ENCODE peak calls at places on chromosomes 11 and 22, in ten cellular contexts. Q, O, P, V, D, S, U, H, G and M are unnamed samples.

GRCh38 chr11:113057038-113057437 is 95.8 kb downstream of the NCAM1 start:
- DNase-seq in Q (no peak), O (no peak), P (no peak), V (no peak), D (no peak), S (no peak), U (no peak), H (no peak), G (no peak), M (no peak)

GRCh38 chr11:31802609-31802989 is 8.5 kb downstream of the PAX6 start:
- DNase-seq in Q (no peak), O (no peak), P (no peak), V (no peak), D (no peak), S (no peak), U (no peak), H (no peak), G (no peak), M (no peak)

GRCh38 chr11:69396051-69396947 is 85.2 kb upstream of the LINC01488 start:
- DNase-seq in Q (no peak), O (no peak), P (no peak), V (no peak), D (no peak), S (no peak), U (no peak), H (no peak), G (no peak), M (no peak)

GRCh38 chr22:36144886-36145541 is 15.5 kb downstream of the APOL3 start:
- DNase-seq in Q (peak), O (peak), P (no peak), V (no peak), D (peak), S (peak), U (peak), H (peak), G (peak), M (peak)

GRCh38 chr11:125923012-125923579 is 18.8 kb downstream of the DDX25 start:
- DNase-seq in Q (peak), O (peak), P (peak), V (peak), D (peak), S (peak), U (peak), H (peak), G (peak), M (peak)

GRCh38 chr22:43541022-43541421 is 129.2 kb downstream of the MPPED1 start:
- DNase-seq in Q (no peak), O (no peak), P (no peak), V (no peak), D (no peak), S (no peak), U (no peak), H (no peak), G (no peak), M (no peak)

GRCh38 chr11:9130297-9130696 is 38.9 kb upstream of the SCUBE2 start:
- DNase-seq in Q (no peak), O (no peak), P (no peak), V (no peak), D (no peak), S (no peak), U (no peak), H (no peak), G (no peak), M (no peak)

GRCh38 chr11:298406-299065 is 790 bp downstream of the IFITM5 start:
- DNase-seq in Q (no peak), O (peak), P (no peak), V (no peak), D (no peak), S (no peak), U (no peak), H (no peak), G (no peak), M (no peak)

GRCh38 chr11:2930705-2931415 is 1.6 kb upstream of the PHLDA2 start:
- DNase-seq in Q (peak), O (peak), P (peak), V (no peak), D (peak), S (no peak), U (peak), H (peak), G (no peak), M (peak)